ENCODE peak calls at places on chromosome 1, in seven cellular contexts. N, S, R, J, T, I and Q are unnamed samples.

GRCh38 chr1:237205400-237206064 is 163.5 kb downstream of the RYR2 start:
- DNase-seq in N (no peak), S (no peak), R (no peak), J (no peak), T (no peak), I (peak; percentile 10), Q (no peak)

GRCh38 chr1:235888119-235888643 is 21.5 kb upstream of the LYST start:
- DNase-seq in N (no peak), S (no peak), R (no peak), J (no peak), T (no peak), I (no peak), Q (no peak)

GRCh38 chr1:22572778-22573177 is 9.5 kb downstream of the EPHA8 start:
- DNase-seq in N (no peak), S (no peak), R (no peak), J (no peak), T (no peak), I (no peak), Q (no peak)

GRCh38 chr1:211281322-211282022 is 22.3 kb downstream of the RCOR3 start:
- DNase-seq in N (no peak), S (no peak), R (no peak), J (peak; percentile 75), T (no peak), I (peak; percentile 9), Q (no peak)

GRCh38 chr1:8297245-8297644 is 20.7 kb upstream of the SLC45A1 start:
- DNase-seq in N (no peak), S (no peak), R (no peak), J (no peak), T (no peak), I (no peak), Q (no peak)

GRCh38 chr1:56148466-56149193 is 430.7 kb downstream of the PLPP3 start:
- DNase-seq in N (no peak), S (no peak), R (no peak), J (no peak), T (no peak), I (no peak), Q (no peak)

GRCh38 chr1:180951186-180951745 is 38.6 kb downstream of the KIAA1614 start:
- DNase-seq in N (no peak), S (no peak), R (no peak), J (no peak), T (no peak), I (peak; percentile 34), Q (no peak)

GRCh38 chr1:236168716-236169429 is 26.5 kb downstream of the GPR137B start:
- DNase-seq in N (no peak), S (no peak), R (no peak), J (peak; percentile 86), T (no peak), I (peak; percentile 73), Q (no peak)